ENCODE peak calls at places on chromosome 13, in four cellular contexts. One of them, this sample, is unnamed. For H3K4me1, the result is how much of the 10 kb centered on the place peaks cover.

GRCh38 chr13:40187836-40188591 is 478.4 kb downstream of the FOXO1 start:
- DNase-seq in GM23248: peak
- DNase-seq in effector memory CD4-positive, alpha-beta T cell: peak
- DNase-seq in colonic mucosa: no peak
- DNase-seq in this sample: no peak

GRCh38 chr13:18236528-18236815 is 945.2 kb downstream of the TUBA3C start:
- DNase-seq in GM23248: no peak
- DNase-seq in effector memory CD4-positive, alpha-beta T cell: no peak
- DNase-seq in colonic mucosa: no peak
- DNase-seq in this sample: peak

GRCh38 chr13:35961461-35962220 is 169.5 kb downstream of the DCLK1 start:
- DNase-seq in GM23248: peak
- DNase-seq in effector memory CD4-positive, alpha-beta T cell: no peak
- DNase-seq in colonic mucosa: no peak
- DNase-seq in this sample: no peak

GRCh38 chr13:93903909-93904308 is 575.6 kb downstream of the DCT start:
- DNase-seq in GM23248: no peak
- DNase-seq in effector memory CD4-positive, alpha-beta T cell: no peak
- DNase-seq in colonic mucosa: no peak
- DNase-seq in this sample: no peak

GRCh38 chr13:85091835-85092234 is 707.4 kb downstream of the SLITRK6 start:
- DNase-seq in GM23248: no peak
- DNase-seq in effector memory CD4-positive, alpha-beta T cell: no peak
- DNase-seq in colonic mucosa: no peak
- DNase-seq in this sample: no peak

GRCh38 chr13:109784590-109785140 is 1.7 kb downstream of the IRS2 start:
- DNase-seq in GM23248: peak
- DNase-seq in effector memory CD4-positive, alpha-beta T cell: peak
- DNase-seq in colonic mucosa: peak
- DNase-seq in this sample: peak

GRCh38 chr13:91725646-91726045 is 327.2 kb downstream of the GPC5 start:
- DNase-seq in GM23248: no peak
- DNase-seq in effector memory CD4-positive, alpha-beta T cell: no peak
- DNase-seq in colonic mucosa: no peak
- DNase-seq in this sample: no peak

GRCh38 chr13:67867206-67867605 is 637.1 kb upstream of the PCDH9 start:
- DNase-seq in GM23248: no peak
- DNase-seq in effector memory CD4-positive, alpha-beta T cell: no peak
- DNase-seq in colonic mucosa: no peak
- DNase-seq in this sample: no peak

GRCh38 chr13:101155920-101156319 is 260.4 kb downstream of the NALCN start:
- DNase-seq in GM23248: peak
- DNase-seq in effector memory CD4-positive, alpha-beta T cell: no peak
- DNase-seq in colonic mucosa: no peak
- DNase-seq in this sample: no peak

GRCh38 chr13:48431987-48432615 is 19.2 kb upstream of the LPAR6 start:
- DNase-seq in GM23248: peak
- DNase-seq in effector memory CD4-positive, alpha-beta T cell: no peak
- DNase-seq in colonic mucosa: no peak
- DNase-seq in this sample: no peak

GRCh38 chr13:48437381-48437780 is 24.5 kb upstream of the LPAR6 start:
- DNase-seq in GM23248: no peak
- DNase-seq in effector memory CD4-positive, alpha-beta T cell: no peak
- DNase-seq in colonic mucosa: peak
- DNase-seq in this sample: peak

GRCh38 chr13:48431431-48431830 is 18.5 kb upstream of the LPAR6 start:
- DNase-seq in GM23248: peak
- DNase-seq in effector memory CD4-positive, alpha-beta T cell: no peak
- DNase-seq in colonic mucosa: no peak
- DNase-seq in this sample: no peak

GRCh38 chr13:48434203-48434602 is 21.3 kb upstream of the LPAR6 start:
- DNase-seq in GM23248: no peak
- DNase-seq in effector memory CD4-positive, alpha-beta T cell: no peak
- DNase-seq in colonic mucosa: no peak
- DNase-seq in this sample: no peak

GRCh38 chr13:48436661-48437242 is 23.8 kb upstream of the LPAR6 start:
- DNase-seq in GM23248: no peak
- DNase-seq in effector memory CD4-positive, alpha-beta T cell: no peak
- DNase-seq in colonic mucosa: no peak
- DNase-seq in this sample: no peak
- H3K27ac ChIP-seq in GM23248: no peak
- H3K27ac ChIP-seq in effector memory CD4-positive, alpha-beta T cell: no peak
- H3K27ac ChIP-seq in colonic mucosa: peak
- H3K27ac ChIP-seq in this sample: no peak

GRCh38 chr13:39037880-39038568 is at the start of the genes NHLRC3 and PROSER1:
- DNase-seq in GM23248: peak
- DNase-seq in effector memory CD4-positive, alpha-beta T cell: peak
- DNase-seq in colonic mucosa: peak
- DNase-seq in this sample: peak

GRCh38 chr13:39035204-39035603 is 2.7 kb downstream of the PROSER1 start:
- DNase-seq in GM23248: no peak
- DNase-seq in effector memory CD4-positive, alpha-beta T cell: no peak
- DNase-seq in colonic mucosa: no peak
- DNase-seq in this sample: no peak

GRCh38 chr13:39037410-39037879 is 444 bp downstream of the PROSER1 start:
- DNase-seq in GM23248: peak
- DNase-seq in effector memory CD4-positive, alpha-beta T cell: no peak
- DNase-seq in colonic mucosa: no peak
- DNase-seq in this sample: no peak

GRCh38 chr13:39035799-39036198 is 2.1 kb downstream of the PROSER1 start:
- DNase-seq in GM23248: peak
- DNase-seq in effector memory CD4-positive, alpha-beta T cell: no peak
- DNase-seq in colonic mucosa: no peak
- DNase-seq in this sample: no peak

GRCh38 chr13:39036212-39036611 is 1.7 kb downstream of the PROSER1 start:
- DNase-seq in GM23248: peak
- DNase-seq in effector memory CD4-positive, alpha-beta T cell: no peak
- DNase-seq in colonic mucosa: peak
- DNase-seq in this sample: no peak
- H3K4me1 ChIP-seq in GM23248: under half
- H3K4me1 ChIP-seq in effector memory CD4-positive, alpha-beta T cell: under half
- H3K4me1 ChIP-seq in colonic mucosa: under half
- H3K4me1 ChIP-seq in this sample: under half

GRCh38 chr13:27352698-27353097 is 71.7 kb upstream of the GTF3A start:
- DNase-seq in GM23248: no peak
- DNase-seq in effector memory CD4-positive, alpha-beta T cell: no peak
- DNase-seq in colonic mucosa: no peak
- DNase-seq in this sample: no peak
- H3K4me3 ChIP-seq in GM23248: no peak
- H3K4me3 ChIP-seq in effector memory CD4-positive, alpha-beta T cell: peak
- H3K4me3 ChIP-seq in colonic mucosa: peak
- H3K4me3 ChIP-seq in this sample: no peak

DNA sequence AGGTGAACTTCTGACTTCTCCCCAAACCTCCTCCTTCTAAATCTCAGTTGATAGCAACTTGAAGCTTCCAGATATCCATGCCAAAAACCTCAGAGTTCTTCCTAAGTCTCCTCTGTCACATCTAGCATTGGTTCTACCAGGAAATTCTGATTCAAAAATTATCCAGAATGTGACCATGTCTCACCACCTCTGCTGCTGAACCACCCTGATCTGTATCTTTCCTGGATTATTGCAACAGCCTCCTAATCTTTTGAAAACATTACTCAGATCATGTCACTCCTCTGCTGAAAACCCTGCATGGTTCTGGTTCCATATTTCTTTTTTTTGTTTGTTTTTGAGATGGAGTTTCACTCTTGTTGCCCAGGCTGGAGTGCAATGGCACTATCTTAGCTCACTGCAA is 78.7 kb upstream of the TNFSF11 start:
- DNase-seq in GM23248: peak
- DNase-seq in effector memory CD4-positive, alpha-beta T cell: no peak
- DNase-seq in colonic mucosa: no peak
- DNase-seq in this sample: no peak
- H3K27ac ChIP-seq in GM23248: no peak
- H3K27ac ChIP-seq in effector memory CD4-positive, alpha-beta T cell: no peak
- H3K27ac ChIP-seq in colonic mucosa: no peak
- H3K27ac ChIP-seq in this sample: no peak

GRCh38 chr13:113403255-113404104 is 39.5 kb upstream of the GRTP1 start:
- DNase-seq in GM23248: no peak
- DNase-seq in effector memory CD4-positive, alpha-beta T cell: no peak
- DNase-seq in colonic mucosa: no peak
- DNase-seq in this sample: no peak
- H3K4me1 ChIP-seq in GM23248: under half
- H3K4me1 ChIP-seq in effector memory CD4-positive, alpha-beta T cell: under half
- H3K4me1 ChIP-seq in colonic mucosa: under half
- H3K4me1 ChIP-seq in this sample: under half

DNA sequence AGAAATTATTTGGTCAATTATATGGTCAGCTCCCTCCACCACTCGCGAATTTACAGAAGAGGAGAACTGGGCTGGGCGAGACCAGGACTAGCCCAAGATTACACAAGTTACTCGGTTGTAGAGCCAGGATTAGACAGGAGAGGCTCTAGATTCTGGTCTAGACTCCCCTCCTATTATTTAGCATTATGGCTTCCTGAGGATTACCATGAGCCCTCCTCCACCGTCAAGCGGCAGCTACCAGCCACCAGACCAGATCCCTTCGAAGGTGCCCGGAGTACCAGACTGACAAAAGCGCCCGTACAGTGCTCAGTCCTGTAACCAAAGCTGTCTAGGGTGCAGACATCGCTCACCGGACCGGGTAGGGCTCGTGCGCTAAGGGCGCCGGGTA is 497 bp upstream of the MLNR start:
- DNase-seq in GM23248: no peak
- DNase-seq in effector memory CD4-positive, alpha-beta T cell: no peak
- DNase-seq in colonic mucosa: no peak
- DNase-seq in this sample: no peak
- H3K4me3 ChIP-seq in GM23248: peak
- H3K4me3 ChIP-seq in effector memory CD4-positive, alpha-beta T cell: peak
- H3K4me3 ChIP-seq in colonic mucosa: peak
- H3K4me3 ChIP-seq in this sample: peak

GRCh38 chr13:61927648-61928047 is 512.0 kb upstream of the PCDH20 start:
- DNase-seq in GM23248: no peak
- DNase-seq in effector memory CD4-positive, alpha-beta T cell: no peak
- DNase-seq in colonic mucosa: no peak
- DNase-seq in this sample: no peak
- H3K27ac ChIP-seq in GM23248: no peak
- H3K27ac ChIP-seq in effector memory CD4-positive, alpha-beta T cell: no peak
- H3K27ac ChIP-seq in colonic mucosa: no peak
- H3K27ac ChIP-seq in this sample: no peak

GRCh38 chr13:45468676-45469075 is 3.9 kb downstream of the COG3 start:
- DNase-seq in GM23248: peak
- DNase-seq in effector memory CD4-positive, alpha-beta T cell: no peak
- DNase-seq in colonic mucosa: peak
- DNase-seq in this sample: no peak
- H3K4me1 ChIP-seq in GM23248: under half
- H3K4me1 ChIP-seq in effector memory CD4-positive, alpha-beta T cell: under half
- H3K4me1 ChIP-seq in colonic mucosa: under half
- H3K4me1 ChIP-seq in this sample: under half

GRCh38 chr13:99988469-99989375 is 7.1 kb downstream of the ZIC2 start:
- DNase-seq in GM23248: no peak
- DNase-seq in effector memory CD4-positive, alpha-beta T cell: no peak
- DNase-seq in colonic mucosa: no peak
- DNase-seq in this sample: no peak

GRCh38 chr13:99990045-99990977 is 8.7 kb downstream of the ZIC2 start:
- DNase-seq in GM23248: no peak
- DNase-seq in effector memory CD4-positive, alpha-beta T cell: no peak
- DNase-seq in colonic mucosa: no peak
- DNase-seq in this sample: peak

GRCh38 chr13:99991013-99991805 is 9.6 kb downstream of the ZIC2 start:
- DNase-seq in GM23248: no peak
- DNase-seq in effector memory CD4-positive, alpha-beta T cell: no peak
- DNase-seq in colonic mucosa: no peak
- DNase-seq in this sample: no peak

GRCh38 chr13:99987180-99988047 is 5.8 kb downstream of the ZIC2 start:
- DNase-seq in GM23248: no peak
- DNase-seq in effector memory CD4-positive, alpha-beta T cell: no peak
- DNase-seq in colonic mucosa: no peak
- DNase-seq in this sample: no peak

DNA sequence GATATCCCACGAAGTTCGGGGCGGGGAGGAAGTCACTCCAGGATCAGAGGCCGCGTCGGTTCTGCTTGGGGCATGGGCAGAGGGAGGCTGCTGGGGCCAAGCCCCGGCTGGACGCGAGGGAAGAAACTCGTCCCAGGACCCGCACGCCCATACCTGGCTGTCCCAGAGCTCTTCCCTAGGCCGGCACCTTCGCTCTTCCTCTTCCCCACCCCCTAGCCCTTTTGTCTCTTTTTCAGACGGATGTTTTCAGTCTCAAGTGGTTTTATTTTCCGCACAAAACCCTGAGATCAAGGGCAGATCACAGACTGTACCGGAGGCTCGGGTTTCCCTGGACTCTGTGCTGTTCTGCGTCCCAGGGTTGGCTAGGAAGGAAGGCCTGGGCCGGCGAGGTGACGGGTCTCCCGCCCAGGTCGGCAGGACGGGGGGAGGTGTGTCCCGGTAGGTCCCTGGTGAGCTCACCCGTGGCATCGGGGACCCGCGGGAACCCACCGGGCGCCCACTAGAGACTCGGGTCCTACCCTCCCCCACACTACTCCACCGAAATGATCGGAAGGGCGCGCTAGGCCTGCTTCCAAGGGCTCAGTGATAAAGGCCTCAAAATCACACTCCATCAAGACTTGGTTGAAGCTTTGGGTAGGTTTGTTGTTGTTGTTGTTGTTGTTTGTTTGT is 7.9 kb downstream of the ZIC2 start:
- DNase-seq in GM23248: no peak
- DNase-seq in effector memory CD4-positive, alpha-beta T cell: no peak
- DNase-seq in colonic mucosa: no peak
- DNase-seq in this sample: peak
- H3K4me3 ChIP-seq in GM23248: no peak
- H3K4me3 ChIP-seq in effector memory CD4-positive, alpha-beta T cell: no peak
- H3K4me3 ChIP-seq in colonic mucosa: no peak
- H3K4me3 ChIP-seq in this sample: no peak

GRCh38 chr13:41622545-41623429 is 165.4 kb downstream of the RGCC start:
- DNase-seq in GM23248: peak
- DNase-seq in effector memory CD4-positive, alpha-beta T cell: no peak
- DNase-seq in colonic mucosa: no peak
- DNase-seq in this sample: no peak
- H3K27ac ChIP-seq in GM23248: peak
- H3K27ac ChIP-seq in effector memory CD4-positive, alpha-beta T cell: no peak
- H3K27ac ChIP-seq in colonic mucosa: no peak
- H3K27ac ChIP-seq in this sample: peak

This sample was measured in right cardiac atrium.